ENCODE peak calls at places on chromosomes 13 and 19, in ten cellular contexts. M is KG1; J is activated CD4-positive, alpha-beta T cell treated with anti-CD3 and anti-CD28 coated beads, Interleukin-2, amount 50 U/mL, for 1 hour; Q is naive thymus-derived CD8-positive, alpha-beta T cell; A is activated CD4-positive, CD25-positive, alpha-beta regulatory T cell treated with anti-CD3 and anti-CD28 coated beads, Interleukin-2, amount 50 U/mL, for 16 hours; U is substantia nigra; N is mesendoderm; X is LHCN-M2; Y is amniotic stem cell; B is islet precursor cell. D is an unnamed sample.

GRCh38 chr13:30910676-30911075 is 4.6 kb downstream of the MEDAG start:
- DNase-seq in N (no peak), A (no peak), X (no peak), J (no peak), M (no peak), B (peak), U (no peak), Q (no peak), Y (no peak), D (no peak)

GRCh38 chr19:13985771-13986347 is 20.3 kb downstream of the RFX1 start:
- DNase-seq in J (no peak), U (no peak), N (peak), Y (no peak), Q (no peak), B (no peak), M (no peak), X (no peak), A (no peak), D (no peak)

GRCh38 chr19:40374084-40374483 is 15.9 kb downstream of the HIPK4 start:
- DNase-seq in N (no peak), B (peak), Q (no peak), U (no peak), X (no peak), A (no peak), M (no peak), Y (no peak), J (no peak), D (no peak)

GRCh38 chr19:42589792-42590191 is 4.9 kb downstream of the CEACAM8 start:
- DNase-seq in A (no peak), N (no peak), B (no peak), Y (no peak), Q (no peak), U (no peak), M (no peak), X (no peak), J (no peak), D (no peak)

GRCh38 chr19:57830071-57830602 is at the start of gene ZNF587B:
- DNase-seq in Y (no peak), J (peak), N (peak), M (no peak), B (peak), Q (peak), A (no peak), X (peak), U (no peak), D (peak)

GRCh38 chr19:34734601-34735103 is 609 bp downstream of the ZNF181 start:
- DNase-seq in X (no peak), U (no peak), Y (no peak), A (no peak), M (no peak), Q (no peak), B (no peak), J (no peak), N (peak), D (no peak)

GRCh38 chr19:6663236-6664187 is 6.4 kb downstream of the TNFSF14 start:
- DNase-seq in X (peak), N (no peak), M (no peak), B (no peak), Y (no peak), J (no peak), A (no peak), Q (no peak), U (no peak), D (no peak)

GRCh38 chr19:16457954-16458331 is 13.8 kb downstream of the EPS15L1 start:
- DNase-seq in Q (no peak), N (no peak), B (no peak), X (no peak), U (no peak), M (no peak), Y (no peak), J (no peak), A (no peak), D (no peak)

GRCh38 chr13:27919934-27920676 is at the start of gene PDX1:
- DNase-seq in U (no peak), J (no peak), A (no peak), M (no peak), N (peak), Y (no peak), Q (no peak), X (no peak), B (peak), D (peak)

GRCh38 chr19:58559275-58560006 is 1.0 kb upstream of the UBE2M start:
- DNase-seq in U (no peak), B (peak), Q (peak), A (no peak), M (no peak), X (peak), J (peak), Y (no peak), N (peak), D (peak)

GRCh38 chr19:14167594-14168138 is 31.3 kb upstream of the ASF1B start:
- DNase-seq in J (peak), X (no peak), M (no peak), N (no peak), Q (peak), B (no peak), U (no peak), Y (no peak), A (no peak), D (no peak)

GRCh38 chr13:112072531-112073244 is 5.7 kb downstream of the SOX1 start:
- DNase-seq in U (no peak), M (no peak), X (no peak), J (no peak), N (peak), Q (no peak), Y (no peak), A (no peak), B (peak), D (no peak)

GRCh38 chr13:30047154-30047874 is 196.9 kb upstream of the UBL3 start:
- DNase-seq in J (no peak), M (peak), N (no peak), Q (peak), U (no peak), Y (no peak), X (peak), B (no peak), A (no peak), D (no peak)

GRCh38 chr13:97843201-97843600 is 110.3 kb upstream of the IPO5 start:
- DNase-seq in Y (no peak), J (no peak), U (no peak), N (no peak), Q (no peak), M (no peak), A (no peak), X (no peak), B (no peak), D (no peak)

GRCh38 chr13:27476943-27477681 is 26.7 kb upstream of the MTIF3 start:
- DNase-seq in Y (no peak), J (peak), Q (no peak), M (no peak), X (peak), U (no peak), A (peak), B (no peak), N (no peak), D (no peak)

GRCh38 chr13:94557836-94558235 is 38.1 kb downstream of the TGDS start:
- DNase-seq in A (no peak), X (no peak), M (no peak), J (no peak), B (no peak), U (no peak), Q (no peak), Y (no peak), N (no peak), D (no peak)

GRCh38 chr13:92514420-92515125 is 712.0 kb upstream of the GPC6 start:
- DNase-seq in U (no peak), M (no peak), Y (no peak), Q (no peak), B (no peak), N (no peak), X (no peak), A (no peak), J (no peak), D (no peak)

GRCh38 chr13:99985243-99985874 is 3.8 kb downstream of the ZIC2 start:
- DNase-seq in B (peak), Y (no peak), U (no peak), N (peak), M (no peak), J (no peak), A (no peak), Q (no peak), X (no peak), D (no peak)

GRCh38 chr19:46988614-46989230 is 30.9 kb upstream of the NPAS1 start:
- DNase-seq in Q (no peak), X (no peak), Y (no peak), U (no peak), N (no peak), J (no peak), M (no peak), A (no peak), B (no peak), D (no peak)

GRCh38 chr19:11446652-11447301 is 11.3 kb downstream of the PRKCSH start:
- DNase-seq in N (peak), J (peak), Q (peak), A (no peak), M (no peak), U (peak), Y (no peak), X (no peak), B (peak), D (peak)

GRCh38 chr13:109787135-109787954 is 962 bp upstream of the IRS2 start:
- DNase-seq in J (peak), Y (peak), B (peak), U (no peak), M (no peak), N (peak), X (peak), Q (no peak), A (no peak), D (no peak)

GRCh38 chr13:113976711-113977684 is 3.1 kb upstream of the C13orf46 start:
- DNase-seq in B (no peak), U (no peak), M (no peak), A (no peak), J (no peak), Q (no peak), N (peak), Y (no peak), X (peak), D (no peak)

GRCh38 chr13:99433543-99434075 is 67.7 kb upstream of the TM9SF2 start:
- DNase-seq in A (no peak), N (no peak), Y (no peak), M (no peak), X (no peak), B (no peak), U (no peak), Q (no peak), J (no peak), D (peak)

GRCh38 chr19:290539-291521 is at the start of gene PLPP2:
- DNase-seq in Q (no peak), X (no peak), U (peak), M (no peak), J (no peak), Y (no peak), N (peak), B (peak), A (no peak), D (no peak)

GRCh38 chr19:13164370-13165090 is 14.3 kb downstream of the IER2 start:
- DNase-seq in N (peak), U (no peak), A (no peak), X (peak), Q (peak), J (peak), B (peak), Y (no peak), M (peak), D (peak)

GRCh38 chr13:80274643-80275042 is 66.3 kb downstream of the SPRY2 start:
- DNase-seq in A (no peak), Y (no peak), N (no peak), B (no peak), U (no peak), Q (no peak), J (no peak), M (no peak), X (no peak), D (no peak)